ENCODE peak calls at places on chromosome 20, in four cellular contexts. H is psoas muscle; O is stimulated activated naive B cell treated with anti-CD40 and anti-IgM and Interleukin-4, amounts not matched to agents 10 μg/mL and 1 μg/mL and 100 μg/mL, for 72 hours; M is GM20000. B is an unnamed sample.

GRCh38 chr20:25040438-25040831 is 17.5 kb downstream of the ACSS1 start:
- DNase-seq in H (peak; percentile 40), O (no peak), M (no peak), B (peak; percentile 38)

GRCh38 chr20:37841991-37842390 is 60.9 kb upstream of the VSTM2L start:
- DNase-seq in H (no peak), O (no peak), M (no peak), B (no peak)

GRCh38 chr20:10553326-10553984 is 118.3 kb downstream of the SLX4IP start:
- DNase-seq in H (peak; percentile 63), O (no peak), M (peak; percentile 25), B (peak; percentile 75)

GRCh38 chr20:40431611-40432010 is 257.4 kb downstream of the MAFB start:
- DNase-seq in H (no peak), O (no peak), M (no peak), B (no peak)

GRCh38 chr20:50214226-50215024 is 23.8 kb downstream of the CEBPB start:
- DNase-seq in H (no peak), O (no peak), M (no peak), B (no peak)

GRCh38 chr20:2652724-2653510 is 485 bp downstream of the NOP56 start:
- DNase-seq in H (peak; percentile 51), O (no peak), M (peak; percentile 65), B (peak; percentile 63)

GRCh38 chr20:50911716-50912115 is 19.5 kb downstream of the ADNP start:
- DNase-seq in H (no peak), O (no peak), M (peak; percentile 25), B (no peak)

GRCh38 chr20:50308166-50308512 is 117.5 kb downstream of the CEBPB start:
- DNase-seq in H (no peak), O (no peak), M (no peak), B (no peak)

GRCh38 chr20:57460781-57461465 is 64.0 kb downstream of the CTCFL start:
- DNase-seq in H (no peak), O (no peak), M (no peak), B (no peak)

GRCh38 chr20:9503530-9504251 is 10.7 kb upstream of the LAMP5 start:
- DNase-seq in H (no peak), O (no peak), M (no peak), B (no peak)

GRCh38 chr20:5621305-5621704 is 128.9 kb upstream of the SHLD1 start:
- DNase-seq in H (no peak), O (no peak), M (no peak), B (no peak)

GRCh38 chr20:60224914-60225313 is 266.7 kb downstream of the CDH26 start:
- DNase-seq in H (no peak), O (no peak), M (no peak), B (no peak)

GRCh38 chr20:58109918-58110635 is 118.4 kb downstream of the ANKRD60 start:
- DNase-seq in H (no peak), O (no peak), M (no peak), B (no peak)

GRCh38 chr20:34269996-34270627 is 28.9 kb downstream of the ASIP start:
- DNase-seq in H (no peak), O (no peak), M (no peak), B (no peak)

GRCh38 chr20:52470561-52470960 is 279.0 kb upstream of the ZFP64 start:
- DNase-seq in H (no peak), O (no peak), M (no peak), B (no peak)

GRCh38 chr20:63636752-63637633 is 10.1 kb upstream of the GMEB2 start:
- DNase-seq in H (no peak), O (no peak), M (no peak), B (no peak)